ENCODE peak calls at places on chromosome 15, in seven cellular contexts. M is H54, T is brain pericyte, U is foreskin fibroblast, L is NCI-H2081 treated with DMSO at 0.1 percent for 48 hours, K is NT2/D1, Z is mucosa of gallbladder. Y is an unnamed sample.

GRCh38 chr15:98983333-98983732 is 24.3 kb downstream of the PGPEP1L start:
- DNase-seq in M (peak), T (no peak), U (peak), L (no peak), K (no peak), Z (peak), Y (peak)

GRCh38 chr15:77836116-77836798 is 203.5 kb upstream of the LINGO1 start:
- DNase-seq in M (peak), T (no peak), U (peak), L (no peak), K (no peak), Z (no peak), Y (no peak)

GRCh38 chr15:80456517-80457497 is 52.6 kb downstream of the ARNT2 start:
- DNase-seq in M (no peak), T (no peak), U (peak), L (no peak), K (no peak), Z (no peak), Y (no peak)

GRCh38 chr15:25481208-25481862 is 42.5 kb upstream of the UBE3A start:
- DNase-seq in M (no peak), T (no peak), U (no peak), L (peak), K (peak), Z (no peak), Y (no peak)

GRCh38 chr15:65870889-65871533 is 1.7 kb downstream of the RAB11A start:
- DNase-seq in M (no peak), T (no peak), U (peak), L (no peak), K (no peak), Z (no peak), Y (no peak)

GRCh38 chr15:81133782-81134461 is at the start of gene CFAP161:
- DNase-seq in M (no peak), T (no peak), U (peak), L (peak), K (peak), Z (peak), Y (no peak)

GRCh38 chr15:31353931-31354330 is 27.3 kb downstream of the KLF13 start:
- DNase-seq in M (no peak), T (peak), U (peak), L (no peak), K (no peak), Z (no peak), Y (no peak)

GRCh38 chr15:56883088-56883487 is 35.4 kb upstream of the TCF12 start:
- DNase-seq in M (no peak), T (no peak), U (no peak), L (no peak), K (no peak), Z (no peak), Y (no peak)

GRCh38 chr15:66138096-66138783 is 115.3 kb downstream of the MEGF11 start:
- DNase-seq in M (no peak), T (no peak), U (no peak), L (no peak), K (no peak), Z (no peak), Y (no peak)

GRCh38 chr15:39587291-39587909 is 6.5 kb downstream of the THBS1 start:
- DNase-seq in M (no peak), T (no peak), U (peak), L (no peak), K (no peak), Z (no peak), Y (peak)

GRCh38 chr15:88586401-88587162 is 34.6 kb upstream of the AEN start:
- DNase-seq in M (no peak), T (no peak), U (peak), L (no peak), K (no peak), Z (no peak), Y (no peak)

GRCh38 chr15:89806565-89807550 is 7.8 kb downstream of the ANPEP start:
- DNase-seq in M (no peak), T (no peak), U (no peak), L (no peak), K (no peak), Z (peak), Y (no peak)

GRCh38 chr15:37106490-37107001 is 6.2 kb upstream of the MEIS2 start:
- DNase-seq in M (no peak), T (no peak), U (peak), L (no peak), K (no peak), Z (peak), Y (no peak)

GRCh38 chr15:66677336-66677735 is 24.7 kb upstream of the SMAD6 start:
- DNase-seq in M (no peak), T (no peak), U (no peak), L (no peak), K (no peak), Z (no peak), Y (no peak)

GRCh38 chr15:40083756-40084101 is 24.9 kb downstream of the BMF start:
- DNase-seq in M (no peak), T (no peak), U (no peak), L (no peak), K (no peak), Z (no peak), Y (no peak)

GRCh38 chr15:28922712-28923012 is 36.9 kb downstream of the APBA2 start:
- DNase-seq in M (no peak), T (no peak), U (no peak), L (no peak), K (no peak), Z (no peak), Y (no peak)

GRCh38 chr15:32692286-32692685 is 25.5 kb upstream of the GREM1 start:
- DNase-seq in M (no peak), T (no peak), U (no peak), L (no peak), K (no peak), Z (no peak), Y (no peak)

GRCh38 chr15:64775551-64776401 is at the start of gene RBPMS2:
- DNase-seq in M (peak), T (no peak), U (peak), L (no peak), K (no peak), Z (no peak), Y (no peak)

GRCh38 chr15:87671289-87671688 is 585.2 kb downstream of the NTRK3 start:
- DNase-seq in M (no peak), T (no peak), U (no peak), L (no peak), K (no peak), Z (no peak), Y (no peak)

GRCh38 chr15:64582202-64582601 is 121.8 kb downstream of the ZNF609 start:
- DNase-seq in M (no peak), T (no peak), U (no peak), L (no peak), K (no peak), Z (no peak), Y (no peak)

GRCh38 chr15:68820205-68820588 is 498 bp downstream of the ANP32A start:
- DNase-seq in M (no peak), T (no peak), U (peak), L (no peak), K (no peak), Z (peak), Y (no peak)